ENCODE peak calls at places on chromosomes 16 and 17, in four cellular contexts. O is foreskin fibroblast, I is SK-N-SH, D is fibroblast of pulmonary artery. U is an unnamed sample.

GRCh38 chr16:75235721-75236193 is 15.7 kb downstream of the BCAR1 start:
- DNase-seq in O (no peak), I (no peak), D (no peak), U (no peak)

GRCh38 chr17:12320286-12320685 is 299.6 kb downstream of the MAP2K4 start:
- DNase-seq in O (peak), I (no peak), D (no peak), U (no peak)

GRCh38 chr17:72447251-72447640 is 326.4 kb downstream of the SOX9 start:
- DNase-seq in O (no peak), I (no peak), D (no peak), U (no peak)

GRCh38 chr17:37710344-37710886 is 34.4 kb downstream of the HNF1B start:
- DNase-seq in O (peak), I (peak), D (peak), U (no peak)

GRCh38 chr17:80943346-80944145 is 48.1 kb upstream of the CHMP6 start:
- DNase-seq in O (no peak), I (no peak), D (no peak), U (no peak)

GRCh38 chr17:80071116-80071980 is 30.0 kb upstream of the GAA start:
- DNase-seq in O (no peak), I (no peak), D (peak), U (no peak)

GRCh38 chr17:67359960-67360817 is 6.2 kb downstream of the PSMD12 start:
- DNase-seq in O (no peak), I (peak), D (peak), U (no peak)

GRCh38 chr16:14562691-14563491 is 67.2 kb downstream of the PARN start:
- DNase-seq in O (no peak), I (no peak), D (peak), U (no peak)

GRCh38 chr16:89990799-89991198 is 28.5 kb downstream of the DBNDD1 start:
- DNase-seq in O (no peak), I (no peak), D (no peak), U (no peak)

GRCh38 chr17:22268214-22268911 is 576.0 kb downstream of the KCNJ18 start:
- DNase-seq in O (no peak), I (peak), D (no peak), U (no peak)

GRCh38 chr17:63740464-63741181 is 976 bp downstream of the STRADA start:
- DNase-seq in O (no peak), I (peak), D (no peak), U (no peak)

GRCh38 chr16:67647111-67647651 is 2.2 kb downstream of the CARMIL2 start:
- DNase-seq in O (no peak), I (peak), D (no peak), U (no peak)
- H3K4me3 ChIP-seq in O (no peak), I (no peak), D (no peak), U (no peak)

DNA sequence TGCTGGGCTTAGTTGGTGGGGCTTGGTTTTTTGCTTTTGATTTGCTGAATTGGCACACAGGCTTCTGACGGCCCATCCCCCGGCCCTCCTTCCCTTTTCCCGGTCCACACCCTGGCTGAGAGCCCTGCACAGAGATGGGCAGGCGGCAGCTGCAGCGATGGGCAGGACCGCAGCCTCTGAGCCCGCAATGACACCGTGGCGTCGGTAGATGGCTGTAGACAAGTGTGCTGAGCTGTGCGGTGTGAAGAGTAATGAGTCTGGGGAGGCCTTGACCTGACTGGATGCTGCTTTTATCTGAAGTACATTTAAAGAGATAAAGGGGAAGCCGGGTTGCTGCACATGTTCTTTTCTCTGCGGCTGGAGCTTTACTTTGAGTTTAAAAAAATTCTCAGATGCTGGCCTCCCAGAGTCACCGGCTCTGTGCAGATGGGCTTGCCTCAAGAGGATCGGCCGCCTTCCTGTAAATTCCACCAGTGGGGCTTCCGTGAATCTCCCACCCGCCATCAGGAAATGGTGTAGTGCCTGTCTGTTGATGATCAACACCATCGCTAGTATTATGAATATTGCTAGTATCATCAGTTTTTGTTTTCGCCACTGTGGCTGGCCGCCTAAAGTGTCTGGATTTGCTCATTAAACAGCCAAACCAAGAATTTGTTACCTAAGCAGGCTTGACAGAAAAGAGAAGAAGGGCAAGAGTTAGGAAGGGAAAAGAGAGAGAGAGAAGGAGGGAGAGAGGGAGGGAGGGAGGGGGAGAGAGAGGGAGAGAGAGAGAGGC is 245.6 kb upstream of the RBFOX1 start:
- DNase-seq in O (no peak), I (peak), D (no peak), U (no peak)
- TF ChIP-seq CTCF in O (no peak), I (no peak), D (no peak), U (no peak)

GRCh38 chr16:695355-696089 is 5.3 kb upstream of the WDR24 start:
- DNase-seq in O (no peak), I (no peak), D (no peak), U (no peak)
- H3K4me3 ChIP-seq in O (no peak), I (no peak), D (no peak), U (peak)

GRCh38 chr16:2142942-2143868 is 5.2 kb upstream of the RAB26 start:
- DNase-seq in O (no peak), I (no peak), D (no peak), U (no peak)
- TF ChIP-seq CTCF in O (no peak), I (no peak), D (no peak), U (no peak)

GRCh38 chr17:14779236-14779635 is 478.4 kb downstream of the HS3ST3B1 start:
- DNase-seq in O (no peak), I (no peak), D (no peak), U (no peak)
- H3K4me3 ChIP-seq in O (no peak), I (no peak), D (no peak), U (no peak)

DNA sequence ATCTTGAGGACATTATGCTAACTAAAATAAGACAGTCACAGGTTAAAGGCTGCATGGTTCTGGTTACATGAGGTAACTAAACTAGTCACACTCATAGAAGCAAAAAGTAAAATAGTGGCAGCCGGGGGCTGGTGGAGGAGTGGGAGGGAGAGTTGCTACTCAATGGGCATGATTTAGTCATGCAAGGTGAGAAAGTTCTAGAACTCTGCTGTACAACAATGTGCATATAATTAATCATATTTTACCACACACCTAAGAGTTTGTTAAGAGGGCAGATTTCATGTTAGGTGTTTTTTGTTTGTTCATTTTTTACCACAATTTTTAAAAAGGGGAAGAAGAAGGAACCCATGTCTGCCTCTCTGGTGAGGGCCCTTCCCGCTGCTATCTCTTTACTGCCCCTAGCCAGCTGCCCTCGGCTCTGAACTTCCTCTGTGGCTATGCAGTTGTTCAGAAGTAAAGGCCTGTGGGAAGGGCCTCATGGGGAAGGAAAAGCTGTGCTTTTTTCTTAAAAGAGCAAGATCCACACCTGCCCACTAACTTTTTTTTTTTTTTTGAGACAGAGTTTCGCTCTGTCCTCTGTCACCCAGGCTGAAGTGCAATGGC is 11.2 kb downstream of the CD300LB start:
- DNase-seq in O (no peak), I (no peak), D (no peak), U (no peak)
- TF ChIP-seq CTCF in O (no peak), I (no peak), D (no peak), U (no peak)

GRCh38 chr17:55462234-55462633 is 40.6 kb upstream of the MMD start:
- DNase-seq in O (no peak), I (no peak), D (no peak), U (no peak)

GRCh38 chr17:55462711-55463110 is 41.1 kb upstream of the MMD start:
- DNase-seq in O (no peak), I (no peak), D (no peak), U (no peak)

GRCh38 chr17:55463600-55463999 is 42.0 kb upstream of the MMD start:
- DNase-seq in O (no peak), I (no peak), D (no peak), U (no peak)

DNA sequence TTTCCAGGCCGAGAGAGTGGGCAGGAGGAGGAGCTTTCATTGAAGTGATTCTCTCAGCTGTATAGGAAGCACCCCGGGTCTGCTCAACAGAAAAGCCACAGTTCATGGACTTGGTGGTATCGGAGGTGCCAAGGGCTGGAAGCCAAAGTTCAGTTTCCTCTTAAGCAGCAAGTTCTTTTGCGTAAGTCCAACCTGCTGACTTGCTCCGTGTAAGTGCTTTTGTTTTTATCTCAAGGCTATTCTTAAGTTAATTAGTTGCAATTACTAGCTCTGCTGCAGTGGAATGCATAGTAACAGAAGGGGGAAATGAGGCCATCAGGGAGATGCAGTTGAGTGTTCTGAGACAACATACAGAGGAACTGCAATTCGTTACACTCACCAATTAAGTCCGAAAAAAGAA is 44.6 kb downstream of the SMIM36 start:
- DNase-seq in O (no peak), I (no peak), D (no peak), U (no peak)
- H3K4me3 ChIP-seq in O (no peak), I (no peak), D (no peak), U (no peak)

GRCh38 chr17:50563095-50563511 is 2.6 kb downstream of the CACNA1G start:
- DNase-seq in O (no peak), I (no peak), D (no peak), U (no peak)
- TF ChIP-seq CTCF in O (no peak), I (peak), D (no peak), U (no peak)

GRCh38 chr17:2213291-2213960 is 90.2 kb downstream of the SMG6 start:
- DNase-seq in O (no peak), I (no peak), D (peak), U (no peak)

GRCh38 chr17:2210726-2211125 is 92.9 kb downstream of the SMG6 start:
- DNase-seq in O (no peak), I (no peak), D (no peak), U (no peak)

GRCh38 chr17:2214047-2214717 is 89.4 kb downstream of the SMG6 start:
- DNase-seq in O (peak), I (no peak), D (peak), U (no peak)

GRCh38 chr17:2211661-2212327 is 91.8 kb downstream of the SMG6 start:
- DNase-seq in O (no peak), I (no peak), D (no peak), U (no peak)

DNA sequence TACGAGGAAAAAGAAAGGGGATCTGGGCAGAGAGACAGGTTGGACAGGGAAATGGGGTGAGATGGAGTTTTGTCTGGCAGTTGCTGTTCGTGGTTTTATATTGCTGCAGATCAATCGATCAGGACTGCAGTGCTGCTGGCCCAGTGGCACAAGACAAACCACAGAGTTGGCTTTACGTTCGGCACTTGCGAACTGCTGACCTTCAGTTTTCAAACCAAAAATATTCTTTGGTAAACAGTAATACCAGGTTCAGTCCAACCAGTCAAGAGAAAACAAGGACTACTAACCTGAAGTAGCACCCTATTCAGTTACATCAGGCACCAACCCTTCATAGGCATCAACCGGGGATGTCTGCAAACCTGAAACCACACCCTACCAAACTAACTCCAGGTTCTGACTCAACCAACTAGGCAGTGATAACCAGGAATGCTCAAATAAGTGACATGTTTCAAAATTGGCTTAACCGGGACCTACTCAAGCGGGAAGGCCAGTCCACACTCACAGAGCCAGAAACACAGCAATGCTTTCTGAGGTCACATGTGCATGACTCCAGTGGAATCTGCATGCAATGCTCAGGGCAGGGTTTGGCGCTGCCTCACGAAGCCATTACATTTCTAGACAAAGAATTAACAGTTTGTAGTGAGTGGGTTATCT is 91.1 kb downstream of the SMG6 start:
- DNase-seq in O (peak), I (no peak), D (peak), U (no peak)
- H3K4me3 ChIP-seq in O (no peak), I (no peak), D (peak), U (peak)